ENCODE peak calls at places on chromosome 13, in six cellular contexts. One of them, this sample, is unnamed.

GRCh38 chr13:36207672-36208071 is 6.7 kb downstream of the SOHLH2 start:
- DNase-seq in mesenchymal stem cell: no peak
- DNase-seq in trophoblast cell: no peak
- DNase-seq in H9: no peak
- DNase-seq in mesendoderm: no peak
- DNase-seq in H1: no peak
- DNase-seq in this sample: no peak

GRCh38 chr13:108961542-108962125 is 332.2 kb downstream of the MYO16 start:
- DNase-seq in mesenchymal stem cell: peak
- DNase-seq in trophoblast cell: peak
- DNase-seq in H9: no peak
- DNase-seq in mesendoderm: peak
- DNase-seq in H1: no peak
- DNase-seq in this sample: peak

GRCh38 chr13:48731957-48732569 is 78.3 kb downstream of the CYSLTR2 start:
- DNase-seq in mesenchymal stem cell: no peak
- DNase-seq in trophoblast cell: peak
- DNase-seq in H9: peak
- DNase-seq in mesendoderm: peak
- DNase-seq in H1: peak
- DNase-seq in this sample: peak

GRCh38 chr13:45907501-45907900 is 55.9 kb upstream of the SIAH3 start:
- DNase-seq in mesenchymal stem cell: no peak
- DNase-seq in trophoblast cell: no peak
- DNase-seq in H9: no peak
- DNase-seq in mesendoderm: no peak
- DNase-seq in H1: no peak
- DNase-seq in this sample: no peak

GRCh38 chr13:95254341-95254740 is 46.9 kb downstream of the ABCC4 start:
- DNase-seq in mesenchymal stem cell: no peak
- DNase-seq in trophoblast cell: no peak
- DNase-seq in H9: no peak
- DNase-seq in mesendoderm: peak
- DNase-seq in H1: no peak
- DNase-seq in this sample: no peak

GRCh38 chr13:42580644-42581043 is 6.7 kb downstream of the TNFSF11 start:
- DNase-seq in mesenchymal stem cell: no peak
- DNase-seq in trophoblast cell: no peak
- DNase-seq in H9: no peak
- DNase-seq in mesendoderm: no peak
- DNase-seq in H1: no peak
- DNase-seq in this sample: no peak

GRCh38 chr13:47408546-47409319 is 511.9 kb upstream of the HTR2A start:
- DNase-seq in mesenchymal stem cell: peak
- DNase-seq in trophoblast cell: no peak
- DNase-seq in H9: no peak
- DNase-seq in mesendoderm: no peak
- DNase-seq in H1: no peak
- DNase-seq in this sample: no peak

GRCh38 chr13:30805603-30806011 is 70.3 kb downstream of the ALOX5AP start:
- DNase-seq in mesenchymal stem cell: no peak
- DNase-seq in trophoblast cell: peak
- DNase-seq in H9: no peak
- DNase-seq in mesendoderm: peak
- DNase-seq in H1: no peak
- DNase-seq in this sample: no peak

GRCh38 chr13:19910336-19911072 is 47.1 kb upstream of the ZMYM5 start:
- DNase-seq in mesenchymal stem cell: peak
- DNase-seq in trophoblast cell: no peak
- DNase-seq in H9: no peak
- DNase-seq in mesendoderm: peak
- DNase-seq in H1: no peak
- DNase-seq in this sample: no peak

GRCh38 chr13:52652980-52653303 is 306 bp downstream of the SUGT1 start:
- DNase-seq in mesenchymal stem cell: no peak
- DNase-seq in trophoblast cell: no peak
- DNase-seq in H9: no peak
- DNase-seq in mesendoderm: no peak
- DNase-seq in H1: no peak
- DNase-seq in this sample: no peak

GRCh38 chr13:40779796-40780285 is 8.9 kb upstream of the MRPS31 start:
- DNase-seq in mesenchymal stem cell: no peak
- DNase-seq in trophoblast cell: peak
- DNase-seq in H9: no peak
- DNase-seq in mesendoderm: no peak
- DNase-seq in H1: no peak
- DNase-seq in this sample: no peak

GRCh38 chr13:67200605-67201004 is 29.5 kb downstream of the PCDH9 start:
- DNase-seq in mesenchymal stem cell: no peak
- DNase-seq in trophoblast cell: no peak
- DNase-seq in H9: no peak
- DNase-seq in mesendoderm: no peak
- DNase-seq in H1: no peak
- DNase-seq in this sample: no peak

GRCh38 chr13:75368167-75368566 is 113.8 kb downstream of the TBC1D4 start:
- DNase-seq in mesenchymal stem cell: peak
- DNase-seq in trophoblast cell: no peak
- DNase-seq in H9: no peak
- DNase-seq in mesendoderm: no peak
- DNase-seq in H1: no peak
- DNase-seq in this sample: no peak

GRCh38 chr13:65929436-65929835 is 1300.7 kb downstream of the PCDH9 start:
- DNase-seq in mesenchymal stem cell: peak
- DNase-seq in trophoblast cell: no peak
- DNase-seq in H9: no peak
- DNase-seq in mesendoderm: no peak
- DNase-seq in H1: no peak
- DNase-seq in this sample: no peak

GRCh38 chr13:31042501-31043165 is 110.2 kb downstream of the TEX26 start:
- DNase-seq in mesenchymal stem cell: no peak
- DNase-seq in trophoblast cell: no peak
- DNase-seq in H9: no peak
- DNase-seq in mesendoderm: no peak
- DNase-seq in H1: no peak
- DNase-seq in this sample: no peak

GRCh38 chr13:48410199-48410598 is 2.7 kb downstream of the LPAR6 start:
- DNase-seq in mesenchymal stem cell: no peak
- DNase-seq in trophoblast cell: no peak
- DNase-seq in H9: no peak
- DNase-seq in mesendoderm: no peak
- DNase-seq in H1: no peak
- DNase-seq in this sample: no peak

GRCh38 chr13:107203146-107203847 is 635.4 kb upstream of the ARGLU1 start:
- DNase-seq in mesenchymal stem cell: peak
- DNase-seq in trophoblast cell: peak
- DNase-seq in H9: peak
- DNase-seq in mesendoderm: peak
- DNase-seq in H1: peak
- DNase-seq in this sample: peak

GRCh38 chr13:22871248-22871647 is 309.5 kb upstream of the SGCG start:
- DNase-seq in mesenchymal stem cell: no peak
- DNase-seq in trophoblast cell: no peak
- DNase-seq in H9: no peak
- DNase-seq in mesendoderm: no peak
- DNase-seq in H1: no peak
- DNase-seq in this sample: no peak

GRCh38 chr13:20465218-20465879 is 60.3 kb downstream of the CRYL1 start:
- DNase-seq in mesenchymal stem cell: no peak
- DNase-seq in trophoblast cell: no peak
- DNase-seq in H9: no peak
- DNase-seq in mesendoderm: no peak
- DNase-seq in H1: no peak
- DNase-seq in this sample: no peak

DNA sequence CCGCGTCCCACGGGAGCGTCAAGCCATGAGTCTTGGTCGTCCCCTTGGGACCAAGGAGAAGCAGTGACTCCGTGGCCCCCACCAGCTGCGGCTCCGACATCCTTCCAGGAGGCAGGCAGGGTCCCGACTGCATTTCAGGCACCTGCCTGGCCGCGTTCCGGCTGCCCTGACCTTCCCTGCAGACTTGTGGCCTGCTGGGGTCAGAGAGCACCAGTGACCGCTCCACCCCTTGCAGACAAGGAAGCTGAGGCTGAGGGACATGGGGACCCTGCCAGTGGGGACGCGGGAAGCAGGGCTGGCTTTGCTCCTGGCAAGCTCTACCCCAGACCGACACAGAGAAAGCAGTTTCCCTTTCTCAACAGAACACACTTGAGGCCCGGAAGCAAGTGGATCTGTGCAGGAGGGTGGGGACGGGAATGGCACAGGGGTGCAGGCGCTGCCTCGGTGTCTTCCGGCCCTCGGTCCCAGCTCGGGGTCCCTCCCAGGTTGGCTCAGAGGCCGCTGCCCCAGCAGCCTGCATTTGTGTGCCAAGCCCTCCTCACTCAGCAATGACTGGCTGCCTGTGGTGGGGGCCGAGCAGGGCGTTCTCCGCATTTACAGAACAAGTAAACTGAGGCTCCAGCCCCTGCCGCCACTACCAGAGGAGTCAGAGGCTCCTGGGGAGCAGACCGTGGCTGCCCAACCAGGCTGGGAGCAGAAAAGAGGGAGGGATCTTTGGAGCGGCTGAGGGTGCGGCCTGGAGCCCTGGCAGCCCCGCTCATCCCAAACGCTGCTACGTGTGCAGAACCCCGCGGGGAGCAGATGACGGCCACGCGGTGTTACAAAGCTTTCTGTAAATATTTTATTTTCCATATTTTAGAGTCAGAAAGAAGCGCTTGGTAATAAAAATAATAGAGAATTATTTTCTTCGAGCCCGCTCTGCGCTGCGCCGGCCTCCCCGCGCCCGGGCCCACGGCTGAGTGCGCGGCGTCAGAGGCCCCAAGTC is 43.9 kb downstream of the GAS6 start:
- DNase-seq in mesenchymal stem cell: peak
- DNase-seq in trophoblast cell: no peak
- DNase-seq in H9: no peak
- DNase-seq in mesendoderm: no peak
- DNase-seq in H1: no peak
- DNase-seq in this sample: no peak
- H3K4me2 ChIP-seq in mesenchymal stem cell: no peak
- H3K4me2 ChIP-seq in trophoblast cell: no peak
- H3K4me2 ChIP-seq in H9: no peak
- H3K4me2 ChIP-seq in mesendoderm: no peak
- H3K4me2 ChIP-seq in H1: no peak
- H3K4me2 ChIP-seq in this sample: no peak

GRCh38 chr13:33233547-33233946 is 52.0 kb downstream of the STARD13 start:
- DNase-seq in mesenchymal stem cell: no peak
- DNase-seq in trophoblast cell: no peak
- DNase-seq in H9: no peak
- DNase-seq in mesendoderm: no peak
- DNase-seq in H1: no peak
- DNase-seq in this sample: no peak

GRCh38 chr13:33232883-33233282 is 52.7 kb downstream of the STARD13 start:
- DNase-seq in mesenchymal stem cell: no peak
- DNase-seq in trophoblast cell: no peak
- DNase-seq in H9: no peak
- DNase-seq in mesendoderm: no peak
- DNase-seq in H1: no peak
- DNase-seq in this sample: no peak

GRCh38 chr13:33230178-33230881 is 55.2 kb downstream of the STARD13 start:
- DNase-seq in mesenchymal stem cell: peak
- DNase-seq in trophoblast cell: no peak
- DNase-seq in H9: no peak
- DNase-seq in mesendoderm: no peak
- DNase-seq in H1: no peak
- DNase-seq in this sample: no peak

GRCh38 chr13:33229446-33230177 is 55.9 kb downstream of the STARD13 start:
- DNase-seq in mesenchymal stem cell: peak
- DNase-seq in trophoblast cell: no peak
- DNase-seq in H9: no peak
- DNase-seq in mesendoderm: no peak
- DNase-seq in H1: no peak
- DNase-seq in this sample: no peak

GRCh38 chr13:33231339-33231738 is 54.2 kb downstream of the STARD13 start:
- DNase-seq in mesenchymal stem cell: no peak
- DNase-seq in trophoblast cell: no peak
- DNase-seq in H9: no peak
- DNase-seq in mesendoderm: no peak
- DNase-seq in H1: no peak
- DNase-seq in this sample: no peak
- H4K8ac ChIP-seq in mesenchymal stem cell: peak
- H4K8ac ChIP-seq in trophoblast cell: no peak
- H4K8ac ChIP-seq in H9: no peak
- H4K8ac ChIP-seq in mesendoderm: no peak
- H4K8ac ChIP-seq in H1: no peak
- H4K8ac ChIP-seq in this sample: no peak

DNA sequence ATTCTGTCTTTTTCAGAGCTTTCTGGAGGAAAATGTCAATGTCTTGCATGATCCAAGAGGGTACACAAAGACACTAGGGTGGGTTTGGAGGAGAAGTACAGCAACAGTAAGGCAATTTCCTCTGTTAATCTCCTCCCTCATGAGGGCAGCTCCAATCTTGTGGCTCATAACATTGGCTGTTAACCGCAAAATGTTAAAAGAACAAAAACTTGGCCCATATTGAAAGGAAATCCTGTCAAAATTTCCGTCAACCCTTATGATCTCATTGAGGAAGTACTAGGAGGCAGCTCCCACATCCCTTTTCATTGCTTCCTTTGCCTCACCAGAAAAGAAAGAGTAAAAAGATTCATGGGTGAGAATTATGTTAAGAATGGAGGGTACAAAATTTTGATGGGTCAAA is 11.6 kb downstream of the OXGR1 start:
- DNase-seq in mesenchymal stem cell: no peak
- DNase-seq in trophoblast cell: no peak
- DNase-seq in H9: no peak
- DNase-seq in mesendoderm: no peak
- DNase-seq in H1: no peak
- DNase-seq in this sample: no peak
- H3K4me2 ChIP-seq in mesenchymal stem cell: no peak
- H3K4me2 ChIP-seq in trophoblast cell: no peak
- H3K4me2 ChIP-seq in H9: no peak
- H3K4me2 ChIP-seq in mesendoderm: no peak
- H3K4me2 ChIP-seq in H1: no peak
- H3K4me2 ChIP-seq in this sample: no peak

DNA sequence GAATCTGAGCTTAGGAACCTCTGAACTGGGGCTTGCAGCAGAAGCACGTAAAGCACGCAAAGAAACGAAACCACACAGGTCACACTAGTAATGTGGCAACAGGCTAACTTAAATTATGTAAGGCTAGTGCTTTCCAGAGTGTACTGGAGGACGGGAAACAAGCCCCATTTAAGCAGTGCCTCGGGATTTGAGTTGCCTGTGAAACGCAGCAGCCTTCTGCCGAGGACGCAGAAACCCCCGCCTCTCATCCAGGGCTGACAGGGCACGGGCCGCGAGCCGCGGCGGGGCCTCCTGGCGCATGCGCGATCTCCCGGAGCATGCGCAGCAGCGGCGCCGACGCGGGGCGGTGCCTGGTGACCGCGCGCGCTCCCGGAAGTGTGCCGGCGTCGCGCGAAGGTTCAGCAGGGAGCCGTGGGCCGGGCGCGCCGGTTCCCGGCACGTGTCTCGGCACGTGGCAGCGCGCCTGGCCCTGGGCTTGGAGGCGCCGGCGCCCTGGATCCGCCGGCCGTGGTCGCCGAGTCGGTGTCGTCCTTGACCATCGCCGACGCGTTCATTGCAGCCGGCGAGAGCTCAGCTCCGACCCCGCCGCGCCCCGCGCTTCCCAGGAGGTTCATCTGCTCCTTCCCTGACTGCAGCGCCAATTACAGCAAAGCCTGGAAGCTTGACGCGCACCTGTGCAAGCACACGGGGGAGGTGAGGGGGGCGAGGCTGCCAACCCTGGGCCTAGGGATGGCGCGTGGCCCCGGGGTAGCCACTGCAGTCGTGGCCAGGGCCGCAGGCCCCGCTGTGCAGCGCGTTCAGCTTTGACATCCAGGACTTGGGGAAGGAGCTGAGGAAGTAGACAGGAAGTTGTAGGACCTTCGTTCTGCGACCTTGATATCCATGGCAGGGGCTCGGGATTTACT is at the start of gene GTF3A:
- DNase-seq in mesenchymal stem cell: peak
- DNase-seq in trophoblast cell: peak
- DNase-seq in H9: peak
- DNase-seq in mesendoderm: peak
- DNase-seq in H1: peak
- DNase-seq in this sample: peak
- H4K8ac ChIP-seq in mesenchymal stem cell: peak
- H4K8ac ChIP-seq in trophoblast cell: peak
- H4K8ac ChIP-seq in H9: no peak
- H4K8ac ChIP-seq in mesendoderm: no peak
- H4K8ac ChIP-seq in H1: peak
- H4K8ac ChIP-seq in this sample: no peak